ENCODE peak calls at places on chromosomes 1 and 21, in four cellular contexts. One of them, this sample, is unnamed. For H3K4me1, the result is how much of the 10 kb centered on the place peaks cover.

GRCh38 chr1:240190881-240191385 is 99.2 kb downstream of the FMN2 start:
- DNase-seq in suprapubic skin: no peak
- DNase-seq in transverse colon: peak
- DNase-seq in GM12878: no peak
- DNase-seq in this sample: no peak

GRCh38 chr1:229803601-229804217 is 177.7 kb downstream of the URB2 start:
- DNase-seq in suprapubic skin: no peak
- DNase-seq in GM12878: no peak
- DNase-seq in transverse colon: no peak
- DNase-seq in this sample: no peak

GRCh38 chr21:21114456-21114855 is 116.2 kb downstream of the NCAM2 start:
- DNase-seq in transverse colon: no peak
- DNase-seq in suprapubic skin: no peak
- DNase-seq in GM12878: no peak
- DNase-seq in this sample: no peak

GRCh38 chr1:237891266-237891665 is 544 bp upstream of the ZP4 start:
- DNase-seq in GM12878: no peak
- DNase-seq in suprapubic skin: no peak
- DNase-seq in transverse colon: no peak
- DNase-seq in this sample: no peak

GRCh38 chr1:16129316-16129715 is 26.6 kb downstream of the EPHA2 start:
- DNase-seq in suprapubic skin: no peak
- DNase-seq in GM12878: no peak
- DNase-seq in transverse colon: no peak
- DNase-seq in this sample: no peak

GRCh38 chr1:41920658-41921057 is 1.9 kb upstream of the HIVEP3 start:
- DNase-seq in GM12878: no peak
- DNase-seq in transverse colon: no peak
- DNase-seq in suprapubic skin: no peak
- DNase-seq in this sample: no peak

GRCh38 chr1:203048555-203049051 is 22.3 kb downstream of the PPFIA4 start:
- DNase-seq in GM12878: no peak
- DNase-seq in transverse colon: no peak
- DNase-seq in suprapubic skin: no peak
- DNase-seq in this sample: no peak

GRCh38 chr1:28796321-28797213 is 15.4 kb upstream of the OPRD1 start:
- DNase-seq in transverse colon: no peak
- DNase-seq in suprapubic skin: no peak
- DNase-seq in GM12878: no peak
- DNase-seq in this sample: no peak

GRCh38 chr1:229579101-229579651 is 20.7 kb upstream of the ABCB10 start:
- DNase-seq in transverse colon: no peak
- DNase-seq in GM12878: peak
- DNase-seq in suprapubic skin: no peak
- DNase-seq in this sample: no peak

GRCh38 chr1:162291000-162291399 is 85.7 kb downstream of the SPATA46 start:
- DNase-seq in suprapubic skin: no peak
- DNase-seq in GM12878: no peak
- DNase-seq in transverse colon: no peak
- DNase-seq in this sample: no peak

GRCh38 chr1:74773540-74773939 is 40.6 kb downstream of the TYW3 start:
- DNase-seq in transverse colon: no peak
- DNase-seq in suprapubic skin: no peak
- DNase-seq in GM12878: no peak
- DNase-seq in this sample: no peak

GRCh38 chr21:29613877-29614276 is 315.2 kb downstream of the BACH1 start:
- DNase-seq in suprapubic skin: no peak
- DNase-seq in GM12878: no peak
- DNase-seq in transverse colon: no peak
- DNase-seq in this sample: no peak

GRCh38 chr1:41535236-41535720 is 50.8 kb upstream of the EDN2 start:
- DNase-seq in transverse colon: no peak
- DNase-seq in GM12878: no peak
- DNase-seq in suprapubic skin: peak
- DNase-seq in this sample: no peak

GRCh38 chr1:215501496-215501895 is 65.6 kb upstream of the KCTD3 start:
- DNase-seq in transverse colon: no peak
- DNase-seq in GM12878: no peak
- DNase-seq in suprapubic skin: no peak
- DNase-seq in this sample: no peak

GRCh38 chr1:52904590-52905375 is 16.8 kb downstream of the ECHDC2 start:
- DNase-seq in suprapubic skin: no peak
- DNase-seq in GM12878: no peak
- DNase-seq in transverse colon: no peak
- DNase-seq in this sample: no peak

GRCh38 chr1:234778215-234779159 is 168.5 kb upstream of the IRF2BP2 start:
- DNase-seq in GM12878: no peak
- DNase-seq in transverse colon: no peak
- DNase-seq in suprapubic skin: peak
- DNase-seq in this sample: no peak

GRCh38 chr1:77126309-77126708 is 92.9 kb downstream of the PIGK start:
- DNase-seq in transverse colon: no peak
- DNase-seq in suprapubic skin: no peak
- DNase-seq in GM12878: no peak
- DNase-seq in this sample: peak

GRCh38 chr1:245599413-245600174 is 444.8 kb downstream of the KIF26B start:
- DNase-seq in suprapubic skin: no peak
- DNase-seq in transverse colon: no peak
- DNase-seq in GM12878: no peak
- DNase-seq in this sample: no peak

GRCh38 chr1:177020861-177021589 is 143.5 kb downstream of the ASTN1 start:
- DNase-seq in suprapubic skin: no peak
- DNase-seq in GM12878: no peak
- DNase-seq in transverse colon: no peak
- DNase-seq in this sample: no peak

GRCh38 chr21:14376854-14377253 is 6.1 kb downstream of the HSPA13 start:
- DNase-seq in GM12878: no peak
- DNase-seq in suprapubic skin: no peak
- DNase-seq in transverse colon: no peak
- DNase-seq in this sample: no peak

GRCh38 chr1:156376146-156376545 is 7.1 kb downstream of the RHBG start:
- DNase-seq in transverse colon: no peak
- DNase-seq in GM12878: no peak
- DNase-seq in suprapubic skin: no peak
- DNase-seq in this sample: no peak

GRCh38 chr1:201946224-201946908 is at the start of gene LMOD1:
- DNase-seq in suprapubic skin: peak
- DNase-seq in transverse colon: peak
- DNase-seq in GM12878: no peak
- DNase-seq in this sample: no peak

GRCh38 chr1:203592728-203593127 is 33.9 kb upstream of the ATP2B4 start:
- DNase-seq in transverse colon: no peak
- DNase-seq in suprapubic skin: no peak
- DNase-seq in GM12878: no peak
- DNase-seq in this sample: no peak

GRCh38 chr1:229224308-229224707 is 46.6 kb upstream of the RAB4A start:
- DNase-seq in GM12878: no peak
- DNase-seq in transverse colon: no peak
- DNase-seq in suprapubic skin: no peak
- DNase-seq in this sample: no peak

GRCh38 chr1:18956189-18957135 is at the start of gene IFFO2:
- DNase-seq in transverse colon: peak
- DNase-seq in suprapubic skin: peak
- DNase-seq in GM12878: peak
- DNase-seq in this sample: peak

GRCh38 chr1:214445846-214446614 is 105.4 kb downstream of the PTPN14 start:
- DNase-seq in suprapubic skin: no peak
- DNase-seq in GM12878: no peak
- DNase-seq in transverse colon: no peak
- DNase-seq in this sample: no peak

GRCh38 chr1:158398818-158399502 is at the start of gene OR10T2:
- DNase-seq in GM12878: no peak
- DNase-seq in transverse colon: no peak
- DNase-seq in suprapubic skin: no peak
- DNase-seq in this sample: no peak

GRCh38 chr1:181126871-181127587 is 38.5 kb downstream of the IER5 start:
- DNase-seq in GM12878: no peak
- DNase-seq in suprapubic skin: no peak
- DNase-seq in transverse colon: peak
- DNase-seq in this sample: no peak

GRCh38 chr1:20078166-20078565 is 8.2 kb downstream of the PLA2G5 start:
- DNase-seq in suprapubic skin: peak
- DNase-seq in transverse colon: no peak
- DNase-seq in GM12878: peak
- DNase-seq in this sample: no peak

GRCh38 chr1:25168193-25169071 is 63.9 kb downstream of the SYF2 start:
- DNase-seq in GM12878: no peak
- DNase-seq in suprapubic skin: no peak
- DNase-seq in transverse colon: peak
- DNase-seq in this sample: no peak

GRCh38 chr1:229408458-229409037 is 25.3 kb downstream of the ACTA1 start:
- DNase-seq in GM12878: no peak
- DNase-seq in transverse colon: no peak
- DNase-seq in suprapubic skin: no peak
- DNase-seq in this sample: no peak

GRCh38 chr1:227888404-227889046 is 59.2 kb downstream of the WNT9A start:
- DNase-seq in suprapubic skin: no peak
- DNase-seq in GM12878: no peak
- DNase-seq in transverse colon: no peak
- DNase-seq in this sample: no peak

GRCh38 chr1:199336745-199337640 is 690.5 kb upstream of the NR5A2 start:
- DNase-seq in transverse colon: no peak
- DNase-seq in suprapubic skin: no peak
- DNase-seq in GM12878: no peak
- DNase-seq in this sample: no peak

DNA sequence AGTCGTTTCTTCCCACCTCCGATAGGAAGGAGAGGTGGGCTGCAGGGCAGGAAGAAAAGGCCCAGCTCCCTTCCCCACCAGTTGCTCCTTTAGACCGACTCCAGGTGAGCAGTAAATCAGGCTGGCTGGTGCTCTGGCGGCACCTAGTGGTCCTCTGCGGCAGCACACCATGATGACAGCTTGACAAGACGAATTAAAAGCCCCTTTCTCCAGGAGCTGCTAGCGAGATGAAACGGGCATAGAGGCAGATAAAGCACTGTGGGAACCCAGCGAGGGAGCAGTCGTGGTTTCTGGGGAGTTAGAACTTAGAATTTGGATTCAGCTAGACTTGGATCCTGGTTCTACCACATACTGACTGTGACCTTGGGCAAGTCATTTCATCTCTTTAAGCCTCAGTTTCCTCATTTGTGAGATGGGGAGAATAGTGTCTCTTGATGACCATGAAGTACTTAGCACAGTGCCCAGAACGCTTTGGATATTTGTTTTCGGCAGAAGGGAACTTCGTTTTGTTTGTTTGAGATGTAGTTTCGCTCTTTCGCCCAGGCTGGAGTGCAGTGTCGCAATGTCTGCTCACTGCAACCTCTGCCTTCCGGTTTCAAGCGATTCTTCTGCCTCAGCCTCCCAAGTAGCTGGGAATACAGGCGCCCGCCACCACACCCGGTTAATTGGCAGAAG is 21.8 kb upstream of the COL9A2 start:
- DNase-seq in suprapubic skin: no peak
- DNase-seq in GM12878: peak
- DNase-seq in transverse colon: peak
- DNase-seq in this sample: peak
- H3K27ac ChIP-seq in suprapubic skin: no peak
- H3K27ac ChIP-seq in GM12878: no peak
- H3K27ac ChIP-seq in transverse colon: no peak
- H3K27ac ChIP-seq in this sample: no peak

DNA sequence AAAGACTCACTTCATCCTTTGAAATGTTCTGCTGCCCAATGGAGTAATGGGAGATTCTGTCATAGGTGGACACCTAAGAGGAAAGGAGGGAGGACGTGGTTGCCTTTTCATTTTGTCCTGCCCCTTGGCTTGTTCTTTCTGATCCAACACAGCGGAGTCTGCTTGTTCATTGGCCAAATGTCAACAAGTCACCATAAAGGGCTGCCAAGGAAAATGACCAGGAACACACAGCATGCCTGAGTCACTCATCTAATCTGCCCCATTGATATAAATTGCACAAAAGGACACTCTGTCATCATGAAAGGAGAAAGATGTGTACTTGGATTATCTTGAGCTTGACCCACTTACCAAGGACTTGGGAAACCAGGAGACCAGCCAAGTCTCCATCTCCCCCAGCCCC is 422.9 kb downstream of the SETD4 start:
- DNase-seq in transverse colon: no peak
- DNase-seq in GM12878: no peak
- DNase-seq in suprapubic skin: no peak
- DNase-seq in this sample: no peak
- TF ChIP-seq POLR2AphosphoS5 in transverse colon: no peak
- TF ChIP-seq POLR2AphosphoS5 in GM12878: no peak
- TF ChIP-seq POLR2AphosphoS5 in suprapubic skin: no peak
- TF ChIP-seq POLR2AphosphoS5 in this sample: no peak

DNA sequence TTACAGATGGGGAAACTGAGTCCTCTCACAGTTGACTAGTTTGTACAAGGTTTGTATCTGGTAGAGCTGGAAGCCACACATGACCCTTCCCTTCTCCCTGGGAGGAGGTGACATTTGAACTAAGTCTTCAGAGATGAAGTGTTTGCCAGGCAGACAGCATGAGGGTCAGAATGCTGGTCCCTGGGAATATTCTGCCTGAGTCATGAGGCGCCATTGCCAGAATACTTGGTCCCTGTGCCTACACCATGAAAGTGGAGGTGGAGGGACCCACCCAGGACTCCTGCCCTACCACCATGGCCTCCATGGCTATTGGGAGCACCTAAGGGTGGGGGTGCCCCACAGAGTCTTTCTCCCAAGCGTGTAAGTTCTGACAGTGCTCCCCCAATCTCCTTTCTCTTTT is 7.0 kb downstream of the RPS6KA1 start:
- DNase-seq in suprapubic skin: no peak
- DNase-seq in transverse colon: no peak
- DNase-seq in GM12878: no peak
- DNase-seq in this sample: no peak
- H3K4me1 ChIP-seq in suprapubic skin: under half
- H3K4me1 ChIP-seq in transverse colon: half or more
- H3K4me1 ChIP-seq in GM12878: under half
- H3K4me1 ChIP-seq in this sample: under half

GRCh38 chr21:45251635-45252447 is 35.9 kb downstream of the POFUT2 start:
- DNase-seq in GM12878: no peak
- DNase-seq in transverse colon: no peak
- DNase-seq in suprapubic skin: no peak
- DNase-seq in this sample: no peak
- H3K27ac ChIP-seq in GM12878: no peak
- H3K27ac ChIP-seq in transverse colon: no peak
- H3K27ac ChIP-seq in suprapubic skin: no peak
- H3K27ac ChIP-seq in this sample: no peak

GRCh38 chr1:32496127-32496526 is 31.3 kb downstream of the ZBTB8B start:
- DNase-seq in GM12878: no peak
- DNase-seq in suprapubic skin: no peak
- DNase-seq in transverse colon: no peak
- DNase-seq in this sample: no peak

GRCh38 chr1:32498751-32499150 is 33.9 kb downstream of the ZBTB8B start:
- DNase-seq in transverse colon: no peak
- DNase-seq in GM12878: no peak
- DNase-seq in suprapubic skin: no peak
- DNase-seq in this sample: no peak

GRCh38 chr1:32503153-32503552 is 36.1 kb upstream of the ZBTB8A start:
- DNase-seq in GM12878: no peak
- DNase-seq in suprapubic skin: no peak
- DNase-seq in transverse colon: no peak
- DNase-seq in this sample: no peak

GRCh38 chr1:32501865-32502264 is 37.0 kb downstream of the ZBTB8B start:
- DNase-seq in suprapubic skin: no peak
- DNase-seq in GM12878: no peak
- DNase-seq in transverse colon: no peak
- DNase-seq in this sample: no peak

GRCh38 chr1:32500387-32501209 is 35.7 kb downstream of the ZBTB8B start:
- DNase-seq in transverse colon: peak
- DNase-seq in suprapubic skin: peak
- DNase-seq in GM12878: no peak
- DNase-seq in this sample: no peak
- TF ChIP-seq POLR2AphosphoS5 in transverse colon: no peak
- TF ChIP-seq POLR2AphosphoS5 in suprapubic skin: no peak
- TF ChIP-seq POLR2AphosphoS5 in GM12878: no peak
- TF ChIP-seq POLR2AphosphoS5 in this sample: peak

This sample was measured in Panc1.